ENCODE peak calls at places on chromosomes 7 and 10, in four cellular contexts. D is colonic mucosa; F is IMR-90; P is activated effector memory CD4-positive, alpha-beta T cell treated with Interleukin-2 at 50 U/mL for 16 hours. N is an unnamed sample.

GRCh38 chr7:44073664-44074348 is 8.4 kb upstream of the PGAM2 start:
- DNase-seq in F (peak), D (peak), P (no peak), N (no peak)

GRCh38 chr7:118153551-118154177 is 30.3 kb upstream of the LSM8 start:
- DNase-seq in D (peak), P (no peak), F (peak), N (no peak)

GRCh38 chr10:32347363-32347735 is 391 bp upstream of the EPC1 start:
- DNase-seq in P (no peak), D (no peak), F (no peak), N (no peak)

GRCh38 chr10:6473430-6473829 is 106.6 kb downstream of the PRKCQ start:
- DNase-seq in D (peak), F (no peak), P (peak), N (no peak)

GRCh38 chr10:62735464-62736188 is 68.9 kb upstream of the ADO start:
- DNase-seq in F (peak), D (no peak), P (no peak), N (no peak)

GRCh38 chr10:63681965-63682704 is 160.9 kb downstream of the REEP3 start:
- DNase-seq in P (no peak), F (peak), D (no peak), N (no peak)

GRCh38 chr7:44184221-44184873 is 4.9 kb downstream of the GCK start:
- DNase-seq in F (peak), D (no peak), P (no peak), N (no peak)

GRCh38 chr7:45717537-45718235 is 143.5 kb downstream of the ADCY1 start:
- DNase-seq in D (no peak), P (no peak), F (no peak), N (no peak)

GRCh38 chr7:127253289-127254162 is 785 bp upstream of the GRM8 start:
- DNase-seq in D (peak), P (peak), F (peak), N (peak)

GRCh38 chr10:78544447-78545085 is 510.9 kb downstream of the RPS24 start:
- DNase-seq in F (peak), D (no peak), P (no peak), N (no peak)

GRCh38 chr7:149334219-149334618 is 72.2 kb downstream of the ZNF783 start:
- DNase-seq in D (no peak), P (no peak), F (no peak), N (no peak)

GRCh38 chr10:111200505-111201186 is 123.8 kb downstream of the ADRA2A start:
- DNase-seq in F (no peak), D (peak), P (no peak), N (no peak)

GRCh38 chr7:75639071-75639892 is 99.5 kb downstream of the HIP1 start:
- DNase-seq in D (peak), P (peak), F (peak), N (peak)

GRCh38 chr10:121891103-121891502 is 36.7 kb downstream of the ATE1 start:
- DNase-seq in F (no peak), D (no peak), P (no peak), N (no peak)

GRCh38 chr7:126768836-126769235 is 483.9 kb downstream of the GRM8 start:
- DNase-seq in D (no peak), F (no peak), P (no peak), N (no peak)

GRCh38 chr7:73329861-73330581 is 2.1 kb downstream of the FKBP6 start:
- DNase-seq in F (peak), D (no peak), P (no peak), N (no peak)

GRCh38 chr10:18214692-18215563 is 74.7 kb downstream of the CACNB2 start:
- DNase-seq in D (peak), P (no peak), F (peak), N (no peak)

GRCh38 chr7:101970047-101970585 is 152.7 kb downstream of the CUX1 start:
- DNase-seq in D (no peak), P (no peak), F (no peak), N (no peak)

GRCh38 chr7:138116156-138116555 is 39.9 kb downstream of the AKR1D1 start:
- DNase-seq in F (peak), D (no peak), P (no peak), N (no peak)

GRCh38 chr10:70494536-70494935 is 16.0 kb downstream of the PALD1 start:
- DNase-seq in D (no peak), F (no peak), P (no peak), N (no peak)

GRCh38 chr7:46317256-46317655 is 396.2 kb upstream of the IGFBP3 start:
- DNase-seq in D (no peak), F (peak), P (no peak), N (no peak)

GRCh38 chr10:14186245-14186644 is 144.5 kb downstream of the FRMD4A start:
- DNase-seq in P (no peak), D (no peak), F (peak), N (no peak)

GRCh38 chr7:17299477-17299991 is 1.1 kb downstream of the AHR start:
- DNase-seq in P (peak), F (peak), D (peak), N (no peak)

GRCh38 chr7:23093546-23093945 is 12.0 kb upstream of the KLHL7 start:
- DNase-seq in F (peak), D (no peak), P (no peak), N (no peak)

GRCh38 chr7:3438352-3438751 is 137.3 kb downstream of the SDK1 start:
- DNase-seq in P (no peak), F (no peak), D (no peak), N (no peak)

GRCh38 chr7:100003711-100004661 is 11.4 kb upstream of the ZKSCAN1 start:
- DNase-seq in F (no peak), D (peak), P (no peak), N (no peak)

GRCh38 chr7:144027070-144027469 is 21.7 kb upstream of the OR2A5 start:
- DNase-seq in P (no peak), F (peak), D (no peak), N (no peak)

GRCh38 chr7:136938476-136938875 is 70.0 kb downstream of the CHRM2 start:
- DNase-seq in D (no peak), P (no peak), F (no peak), N (no peak)

GRCh38 chr10:6221971-6222751 is 19.4 kb downstream of the PFKFB3 start:
- DNase-seq in D (no peak), F (peak), P (no peak), N (no peak)

GRCh38 chr7:7841027-7841426 is 122.6 kb upstream of the RPA3 start:
- DNase-seq in D (no peak), F (no peak), P (no peak), N (no peak)

GRCh38 chr7:114554781-114555537 is 140.3 kb downstream of the FOXP2 start:
- DNase-seq in D (no peak), P (no peak), F (peak), N (no peak)

GRCh38 chr7:464712-465461 is 54.8 kb downstream of the PDGFA start:
- DNase-seq in F (peak), D (no peak), P (no peak), N (no peak)

GRCh38 chr7:41877118-41877517 is 174.2 kb upstream of the INHBA start:
- DNase-seq in P (no peak), F (no peak), D (no peak), N (no peak)

GRCh38 chr7:29106128-29106988 is 40.0 kb downstream of the CPVL start:
- DNase-seq in P (no peak), F (peak), D (peak), N (no peak)

GRCh38 chr7:112726076-112726475 is 64.1 kb downstream of the TMEM168 start:
- DNase-seq in P (no peak), D (no peak), F (no peak), N (no peak)

N was measured in T-helper 17 cell.